ENCODE peak calls at places on chromosomes 13 and 19, in four cellular contexts. One of them, this sample, is unnamed.

GRCh38 chr19:39277598-39277997 is 9.4 kb downstream of the IFNL2 start:
- DNase-seq in COR-L47: no peak
- DNase-seq in effector memory CD4-positive, alpha-beta T cell: no peak
- DNase-seq in dorsolateral prefrontal cortex: no peak
- DNase-seq in this sample: no peak

GRCh38 chr13:72258340-72258981 is 391.5 kb upstream of the DACH1 start:
- DNase-seq in COR-L47: no peak
- DNase-seq in effector memory CD4-positive, alpha-beta T cell: no peak
- DNase-seq in dorsolateral prefrontal cortex: no peak
- DNase-seq in this sample: no peak

GRCh38 chr19:53101518-53101917 is 1.7 kb downstream of the ZNF160 start:
- DNase-seq in COR-L47: no peak
- DNase-seq in effector memory CD4-positive, alpha-beta T cell: no peak
- DNase-seq in dorsolateral prefrontal cortex: no peak
- DNase-seq in this sample: no peak

GRCh38 chr13:113917523-113918371 is 53.9 kb upstream of the GAS6 start:
- DNase-seq in COR-L47: no peak
- DNase-seq in effector memory CD4-positive, alpha-beta T cell: no peak
- DNase-seq in dorsolateral prefrontal cortex: no peak
- DNase-seq in this sample: no peak

GRCh38 chr19:42255766-42256750 is 1.1 kb upstream of the ERF start:
- DNase-seq in COR-L47: peak
- DNase-seq in effector memory CD4-positive, alpha-beta T cell: no peak
- DNase-seq in dorsolateral prefrontal cortex: no peak
- DNase-seq in this sample: no peak

GRCh38 chr13:99956473-99957349 is 14.9 kb downstream of the ZIC5 start:
- DNase-seq in COR-L47: no peak
- DNase-seq in effector memory CD4-positive, alpha-beta T cell: no peak
- DNase-seq in dorsolateral prefrontal cortex: no peak
- DNase-seq in this sample: no peak

GRCh38 chr19:38561658-38562057 is 56.1 kb downstream of the MAP4K1 start:
- DNase-seq in COR-L47: no peak
- DNase-seq in effector memory CD4-positive, alpha-beta T cell: no peak
- DNase-seq in dorsolateral prefrontal cortex: no peak
- DNase-seq in this sample: no peak

GRCh38 chr13:29170451-29171082 is 350.4 kb downstream of the MTUS2 start:
- DNase-seq in COR-L47: no peak
- DNase-seq in effector memory CD4-positive, alpha-beta T cell: no peak
- DNase-seq in dorsolateral prefrontal cortex: no peak
- DNase-seq in this sample: no peak

GRCh38 chr19:1855040-1855827 is 7.0 kb upstream of the REXO1 start:
- DNase-seq in COR-L47: no peak
- DNase-seq in effector memory CD4-positive, alpha-beta T cell: peak
- DNase-seq in dorsolateral prefrontal cortex: no peak
- DNase-seq in this sample: no peak

GRCh38 chr19:38691938-38692457 is 44.5 kb downstream of the ACTN4 start:
- DNase-seq in COR-L47: no peak
- DNase-seq in effector memory CD4-positive, alpha-beta T cell: no peak
- DNase-seq in dorsolateral prefrontal cortex: no peak
- DNase-seq in this sample: no peak

GRCh38 chr19:50514346-50515167 is 844 bp upstream of the ASPDH start:
- DNase-seq in COR-L47: peak
- DNase-seq in effector memory CD4-positive, alpha-beta T cell: no peak
- DNase-seq in dorsolateral prefrontal cortex: peak
- DNase-seq in this sample: peak

GRCh38 chr13:39956036-39956435 is 300.6 kb downstream of the COG6 start:
- DNase-seq in COR-L47: no peak
- DNase-seq in effector memory CD4-positive, alpha-beta T cell: no peak
- DNase-seq in dorsolateral prefrontal cortex: no peak
- DNase-seq in this sample: no peak

GRCh38 chr19:56538761-56539263 is at the start of gene ZFP28:
- DNase-seq in COR-L47: peak
- DNase-seq in effector memory CD4-positive, alpha-beta T cell: no peak
- DNase-seq in dorsolateral prefrontal cortex: no peak
- DNase-seq in this sample: no peak

GRCh38 chr13:107421028-107421427 is 794.3 kb downstream of the LIG4 start:
- DNase-seq in COR-L47: no peak
- DNase-seq in effector memory CD4-positive, alpha-beta T cell: no peak
- DNase-seq in dorsolateral prefrontal cortex: no peak
- DNase-seq in this sample: no peak

GRCh38 chr19:1126984-1127760 is 23.4 kb downstream of the GPX4 start:
- DNase-seq in COR-L47: no peak
- DNase-seq in effector memory CD4-positive, alpha-beta T cell: no peak
- DNase-seq in dorsolateral prefrontal cortex: no peak
- DNase-seq in this sample: no peak

GRCh38 chr19:16330368-16330801 is 5.8 kb downstream of the KLF2 start:
- DNase-seq in COR-L47: no peak
- DNase-seq in effector memory CD4-positive, alpha-beta T cell: peak
- DNase-seq in dorsolateral prefrontal cortex: no peak
- DNase-seq in this sample: no peak

GRCh38 chr13:101626925-101627555 is 174.6 kb downstream of the ITGBL1 start:
- DNase-seq in COR-L47: no peak
- DNase-seq in effector memory CD4-positive, alpha-beta T cell: no peak
- DNase-seq in dorsolateral prefrontal cortex: no peak
- DNase-seq in this sample: no peak

GRCh38 chr19:55173717-55174409 is 6.2 kb downstream of the SYT5 start:
- DNase-seq in COR-L47: peak
- DNase-seq in effector memory CD4-positive, alpha-beta T cell: no peak
- DNase-seq in dorsolateral prefrontal cortex: no peak
- DNase-seq in this sample: no peak

GRCh38 chr19:7351861-7352260 is 3.1 kb downstream of the ARHGEF18 start:
- DNase-seq in COR-L47: no peak
- DNase-seq in effector memory CD4-positive, alpha-beta T cell: no peak
- DNase-seq in dorsolateral prefrontal cortex: no peak
- DNase-seq in this sample: no peak

GRCh38 chr13:85985791-85986190 is 186.6 kb upstream of the SLITRK6 start:
- DNase-seq in COR-L47: no peak
- DNase-seq in effector memory CD4-positive, alpha-beta T cell: no peak
- DNase-seq in dorsolateral prefrontal cortex: no peak
- DNase-seq in this sample: no peak

GRCh38 chr19:1063030-1063908 is 3.7 kb upstream of the ARHGAP45 start:
- DNase-seq in COR-L47: no peak
- DNase-seq in effector memory CD4-positive, alpha-beta T cell: peak
- DNase-seq in dorsolateral prefrontal cortex: no peak
- DNase-seq in this sample: no peak

GRCh38 chr13:21465710-21466160 is 6.6 kb upstream of the ZDHHC20 start:
- DNase-seq in COR-L47: no peak
- DNase-seq in effector memory CD4-positive, alpha-beta T cell: no peak
- DNase-seq in dorsolateral prefrontal cortex: no peak
- DNase-seq in this sample: no peak

GRCh38 chr19:46841458-46842083 is 9.1 kb downstream of the AP2S1 start:
- DNase-seq in COR-L47: no peak
- DNase-seq in effector memory CD4-positive, alpha-beta T cell: no peak
- DNase-seq in dorsolateral prefrontal cortex: no peak
- DNase-seq in this sample: no peak

GRCh38 chr13:110238795-110239194 is 68.2 kb downstream of the COL4A1 start:
- DNase-seq in COR-L47: no peak
- DNase-seq in effector memory CD4-positive, alpha-beta T cell: no peak
- DNase-seq in dorsolateral prefrontal cortex: no peak
- DNase-seq in this sample: no peak

GRCh38 chr19:44356383-44357111 is at the start of gene ZNF112:
- DNase-seq in COR-L47: peak
- DNase-seq in effector memory CD4-positive, alpha-beta T cell: no peak
- DNase-seq in dorsolateral prefrontal cortex: peak
- DNase-seq in this sample: peak

GRCh38 chr13:44617648-44618047 is 41.5 kb upstream of the TSC22D1 start:
- DNase-seq in COR-L47: no peak
- DNase-seq in effector memory CD4-positive, alpha-beta T cell: no peak
- DNase-seq in dorsolateral prefrontal cortex: no peak
- DNase-seq in this sample: no peak

GRCh38 chr13:43487459-43487858 is 299.3 kb downstream of the ENOX1 start:
- DNase-seq in COR-L47: no peak
- DNase-seq in effector memory CD4-positive, alpha-beta T cell: no peak
- DNase-seq in dorsolateral prefrontal cortex: no peak
- DNase-seq in this sample: no peak

GRCh38 chr19:48914181-48914580 is 14.1 kb downstream of the NUCB1 start:
- DNase-seq in COR-L47: no peak
- DNase-seq in effector memory CD4-positive, alpha-beta T cell: no peak
- DNase-seq in dorsolateral prefrontal cortex: no peak
- DNase-seq in this sample: no peak

GRCh38 chr13:41500501-41500900 is 43.2 kb downstream of the RGCC start:
- DNase-seq in COR-L47: no peak
- DNase-seq in effector memory CD4-positive, alpha-beta T cell: no peak
- DNase-seq in dorsolateral prefrontal cortex: no peak
- DNase-seq in this sample: no peak

GRCh38 chr19:18878858-18879578 is 16.9 kb downstream of the CERS1 start:
- DNase-seq in COR-L47: no peak
- DNase-seq in effector memory CD4-positive, alpha-beta T cell: no peak
- DNase-seq in dorsolateral prefrontal cortex: no peak
- DNase-seq in this sample: no peak

GRCh38 chr13:43159007-43159406 is 135.6 kb downstream of the DNAJC15 start:
- DNase-seq in COR-L47: peak
- DNase-seq in effector memory CD4-positive, alpha-beta T cell: no peak
- DNase-seq in dorsolateral prefrontal cortex: no peak
- DNase-seq in this sample: no peak

GRCh38 chr13:24264976-24265375 is 44.4 kb upstream of the C1QTNF9 start:
- DNase-seq in COR-L47: no peak
- DNase-seq in effector memory CD4-positive, alpha-beta T cell: peak
- DNase-seq in dorsolateral prefrontal cortex: no peak
- DNase-seq in this sample: no peak

This sample was measured in C1 segment of cervical spinal cord.